ENCODE peak calls at places on chromosomes 16 and 17, in six cellular contexts. Z is AG09319; W is CD8-positive, alpha-beta T cell; T is MM.1S; U is neural crest cell; H is natural killer cell. Y is an unnamed sample.

GRCh38 chr17:64097196-64097936 is 32.6 kb downstream of the ERN1 start:
- DNase-seq in Z (no peak), W (no peak), T (no peak), U (no peak), H (no peak), Y (no peak)

GRCh38 chr17:82664701-82665182 is 16.5 kb upstream of the WDR45B start:
- DNase-seq in Z (no peak), W (no peak), T (no peak), U (no peak), H (no peak), Y (no peak)

GRCh38 chr17:63824362-63824761 is 2.9 kb upstream of the PSMC5 start:
- DNase-seq in Z (no peak), W (no peak), T (no peak), U (no peak), H (no peak), Y (no peak)

GRCh38 chr16:81595676-81596292 is 151.2 kb downstream of the CMIP start:
- DNase-seq in Z (no peak), W (no peak), T (no peak), U (no peak), H (no peak), Y (no peak)

GRCh38 chr17:70344356-70345060 is 175.2 kb downstream of the KCNJ2 start:
- DNase-seq in Z (no peak), W (no peak), T (peak), U (no peak), H (no peak), Y (peak)

GRCh38 chr16:60259956-60260355 is 1525.8 kb upstream of the GOT2 start:
- DNase-seq in Z (no peak), W (no peak), T (no peak), U (no peak), H (no peak), Y (no peak)

GRCh38 chr17:2171725-2172446 is 117.0 kb downstream of the HIC1 start:
- DNase-seq in Z (peak), W (no peak), T (no peak), U (no peak), H (no peak), Y (no peak)

GRCh38 chr16:80982646-80983045 is 24.0 kb downstream of the CMC2 start:
- DNase-seq in Z (no peak), W (no peak), T (no peak), U (no peak), H (no peak), Y (no peak)

GRCh38 chr17:80664217-80664780 is 119.7 kb downstream of the RPTOR start:
- DNase-seq in Z (no peak), W (no peak), T (no peak), U (no peak), H (no peak), Y (no peak)

GRCh38 chr17:43431741-43432523 is 33.1 kb downstream of the ARL4D start:
- DNase-seq in Z (no peak), W (no peak), T (no peak), U (no peak), H (no peak), Y (no peak)

GRCh38 chr16:72932050-72932449 is 115.9 kb downstream of the ZFHX3 start:
- DNase-seq in Z (no peak), W (no peak), T (no peak), U (no peak), H (no peak), Y (peak)

GRCh38 chr16:75364286-75364791 is 69.0 kb downstream of the CFDP1 start:
- DNase-seq in Z (no peak), W (no peak), T (no peak), U (no peak), H (no peak), Y (no peak)

GRCh38 chr17:5110816-5111215 is 862 bp downstream of the ZNF232 start:
- DNase-seq in Z (no peak), W (no peak), T (no peak), U (no peak), H (no peak), Y (peak)

GRCh38 chr17:40859536-40859935 is 7.5 kb downstream of the KRT12 start:
- DNase-seq in Z (no peak), W (no peak), T (no peak), U (no peak), H (no peak), Y (no peak)

GRCh38 chr17:83099570-83100181 is 20.3 kb downstream of the METRNL start:
- DNase-seq in Z (no peak), W (no peak), T (no peak), U (no peak), H (no peak), Y (no peak)

GRCh38 chr17:48477235-48477634 is 47.2 kb upstream of the SKAP1 start:
- DNase-seq in Z (no peak), W (no peak), T (no peak), U (no peak), H (no peak), Y (no peak)

GRCh38 chr17:47975815-47976190 is 4.9 kb downstream of the CDK5RAP3 start:
- DNase-seq in Z (no peak), W (no peak), T (no peak), U (no peak), H (no peak), Y (no peak)

GRCh38 chr16:79449906-79450305 is 150.6 kb downstream of the MAF start:
- DNase-seq in Z (no peak), W (no peak), T (no peak), U (no peak), H (no peak), Y (no peak)

GRCh38 chr16:56936491-56936890 is 4.5 kb downstream of the HERPUD1 start:
- DNase-seq in Z (no peak), W (no peak), T (no peak), U (no peak), H (no peak), Y (no peak)

GRCh38 chr17:37221865-37222264 is 153.9 kb upstream of the C17orf78 start:
- DNase-seq in Z (no peak), W (no peak), T (no peak), U (no peak), H (no peak), Y (no peak)
- TF ChIP-seq CTCF in Z (no peak), W (no peak), T (no peak), U (no peak), H (no peak), Y (no peak)

GRCh38 chr16:4117250-4117578 is 972 bp upstream of the ADCY9 start:
- DNase-seq in Z (no peak), W (no peak), T (no peak), U (no peak), H (no peak), Y (no peak)
- TF ChIP-seq CTCF in Z (no peak), W (no peak), T (no peak), U (no peak), H (no peak), Y (no peak)

GRCh38 chr16:85065099-85065498 is 37.5 kb downstream of the KIAA0513 start:
- DNase-seq in Z (no peak), W (no peak), T (no peak), U (no peak), H (no peak), Y (no peak)

GRCh38 chr16:85066346-85066885 is 38.8 kb downstream of the KIAA0513 start:
- DNase-seq in Z (no peak), W (no peak), T (no peak), U (no peak), H (no peak), Y (no peak)

GRCh38 chr16:85067431-85067830 is 39.8 kb downstream of the KIAA0513 start:
- DNase-seq in Z (no peak), W (no peak), T (no peak), U (no peak), H (no peak), Y (no peak)

GRCh38 chr16:85068746-85069145 is 41.2 kb downstream of the KIAA0513 start:
- DNase-seq in Z (no peak), W (no peak), T (no peak), U (no peak), H (no peak), Y (no peak)

DNA sequence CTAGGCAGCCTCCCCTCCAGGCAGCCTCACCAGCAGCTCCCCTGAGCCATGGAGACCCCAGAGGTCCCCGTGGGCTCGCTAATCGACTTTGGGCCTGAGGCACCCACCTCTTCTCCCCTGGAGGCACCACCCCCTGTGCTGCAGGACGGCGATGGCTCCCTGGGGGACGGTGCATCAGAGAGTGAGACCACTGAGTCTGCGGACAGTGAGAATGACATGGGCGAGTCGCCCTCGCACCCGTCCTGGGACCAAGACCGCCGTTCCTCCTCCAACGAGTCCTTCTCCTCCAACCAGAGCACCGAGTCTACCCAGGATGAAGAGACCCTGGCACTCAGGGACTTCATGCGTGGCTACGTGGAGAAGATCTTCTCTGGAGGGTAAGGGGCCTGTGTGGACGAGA is 39.4 kb downstream of the KIAA0513 start:
- DNase-seq in Z (no peak), W (no peak), T (no peak), U (no peak), H (no peak), Y (no peak)
- TF ChIP-seq CTCF in Z (no peak), W (no peak), T (no peak), U (no peak), H (no peak), Y (no peak)

GRCh38 chr17:76820039-76820438 is 48.2 kb upstream of the MGAT5B start:
- DNase-seq in Z (no peak), W (no peak), T (no peak), U (no peak), H (no peak), Y (no peak)
- TF ChIP-seq CTCF in Z (no peak), W (no peak), T (no peak), U (no peak), H (no peak), Y (no peak)

GRCh38 chr17:16472539-16472938 is 19.5 kb downstream of the LRRC75A start:
- DNase-seq in Z (no peak), W (no peak), T (no peak), U (no peak), H (no peak), Y (no peak)
- TF ChIP-seq CTCF in Z (no peak), W (no peak), T (no peak), U (no peak), H (no peak), Y (no peak)